ENCODE peak calls at places on chromosomes 16 and 17, in nine cellular contexts. A, C, V, Z, G, E, M, K and I are unnamed samples.

GRCh38 chr16:85428899-85429775 is 184.0 kb upstream of the GSE1 start:
- DNase-seq in A (no peak), Z (no peak), M (peak; percentile 8), V (peak; percentile 10), K (no peak), E (no peak), C (peak; percentile 33), G (peak; percentile 0), I (no peak)

GRCh38 chr17:77393867-77394539 is 253.2 kb downstream of the SEC14L1 start:
- DNase-seq in M (no peak), A (no peak), G (peak; percentile 60), Z (no peak), C (no peak), K (no peak), E (no peak), V (no peak), I (no peak)

GRCh38 chr16:6356881-6357280 is 975.8 kb upstream of the RBFOX1 start:
- DNase-seq in V (no peak), C (no peak), A (no peak), K (no peak), Z (no peak), G (no peak), M (no peak), E (no peak), I (no peak)

GRCh38 chr17:36869856-36870617 is 67.2 kb upstream of the LHX1 start:
- DNase-seq in G (no peak), Z (no peak), A (no peak), E (peak; percentile 22), V (no peak), C (no peak), K (no peak), M (no peak), I (no peak)

GRCh38 chr17:61326330-61326729 is 73.3 kb upstream of the TBX2 start:
- DNase-seq in K (no peak), M (no peak), A (no peak), E (no peak), G (no peak), Z (no peak), V (no peak), C (no peak), I (no peak)

GRCh38 chr17:32127156-32127897 is 15.0 kb upstream of the RHOT1 start:
- DNase-seq in K (peak; percentile 53), A (peak; percentile 76), V (peak; percentile 63), M (peak; percentile 87), E (peak; percentile 92), C (peak; percentile 82), G (peak; percentile 74), Z (peak; percentile 91), I (peak; percentile 84)

GRCh38 chr16:57092786-57093301 is 461 bp downstream of the CPNE2 start:
- DNase-seq in E (peak; percentile 78), M (peak; percentile 29), K (no peak), G (peak; percentile 46), Z (peak; percentile 57), A (peak; percentile 40), C (peak; percentile 67), V (peak; percentile 44), I (peak; percentile 34)

GRCh38 chr16:55499951-55500350 is 8.9 kb upstream of the LPCAT2 start:
- DNase-seq in A (peak; percentile 13), K (no peak), G (no peak), E (no peak), Z (no peak), C (no peak), M (no peak), V (no peak), I (no peak)

GRCh38 chr17:72336026-72336803 is 215.4 kb downstream of the SOX9 start:
- DNase-seq in G (peak; percentile 7), Z (no peak), K (no peak), A (no peak), V (no peak), M (no peak), E (no peak), C (no peak), I (no peak)

GRCh38 chr17:73098919-73099318 is 6.4 kb upstream of the SLC39A11 start:
- DNase-seq in V (no peak), A (no peak), M (no peak), C (no peak), G (no peak), Z (no peak), K (no peak), E (no peak), I (no peak)

GRCh38 chr17:39629894-39630293 is 3.1 kb downstream of the PPP1R1B start:
- DNase-seq in M (no peak), V (no peak), K (no peak), E (no peak), Z (no peak), G (no peak), C (no peak), A (no peak), I (no peak)

GRCh38 chr17:63995626-63996025 is 2.5 kb upstream of the PRR29 start:
- DNase-seq in K (no peak), G (no peak), E (no peak), C (no peak), V (no peak), M (no peak), Z (no peak), A (no peak), I (no peak)

GRCh38 chr17:75899353-75899752 is 2.6 kb upstream of the TRIM65 start:
- DNase-seq in M (no peak), A (no peak), C (no peak), E (peak; percentile 44), Z (no peak), G (no peak), V (no peak), K (no peak), I (no peak)

GRCh38 chr16:57537596-57538234 is 1.3 kb upstream of the CCDC102A start:
- DNase-seq in K (no peak), M (no peak), A (peak; percentile 7), G (no peak), C (peak; percentile 8), Z (no peak), V (peak; percentile 8), E (no peak), I (no peak)

GRCh38 chr16:53061701-53062159 is 6.9 kb downstream of the CHD9 start:
- DNase-seq in A (no peak), E (peak; percentile 72), V (no peak), G (no peak), Z (peak; percentile 67), C (no peak), K (no peak), M (no peak), I (no peak)

GRCh38 chr17:57603978-57604377 is 141.1 kb downstream of the CCDC182 start:
- DNase-seq in A (no peak), E (no peak), K (no peak), V (no peak), M (peak; percentile 42), C (no peak), Z (no peak), G (peak; percentile 38), I (peak; percentile 31)

DNA sequence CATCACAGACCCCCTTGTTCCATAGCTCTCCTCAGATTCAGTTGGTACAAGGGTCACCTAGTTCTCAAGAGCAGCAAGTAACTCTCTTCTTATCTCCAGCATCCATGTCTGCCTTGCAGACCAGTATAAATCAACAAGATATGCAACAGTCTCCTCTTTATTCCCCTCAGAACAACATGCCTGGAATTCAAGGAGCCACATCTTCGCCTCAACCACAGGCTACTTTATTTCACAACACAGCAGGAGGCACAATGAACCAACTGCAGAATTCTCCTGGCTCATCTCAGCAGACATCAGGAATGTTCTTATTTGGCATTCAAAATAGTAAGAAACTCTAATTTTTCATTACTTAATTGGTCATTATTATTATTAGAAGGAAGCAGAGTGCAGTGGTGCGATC is 32.4 kb downstream of the NQO1 start:
- DNase-seq in Z (no peak), A (no peak), E (no peak), G (no peak), V (no peak), C (no peak), M (no peak), K (no peak), I (no peak)
- H3K36me3 ChIP-seq in Z (peaks cover 96% of the 10 kb centered on the region), A (no peaks in the 10 kb centered on the region), E (no peaks in the 10 kb centered on the region), G (peaks cover 37% of the 10 kb centered on the region), V (peaks cover 32% of the 10 kb centered on the region), C (no peaks in the 10 kb centered on the region), M (no peaks in the 10 kb centered on the region), K (peaks cover 93% of the 10 kb centered on the region), I (peaks cover 19% of the 10 kb centered on the region)

GRCh38 chr17:4998666-4999428 is 1.1 kb downstream of the KIF1C start:
- DNase-seq in V (peak; percentile 29), A (no peak), G (peak; percentile 41), Z (peak; percentile 50), C (peak; percentile 47), K (no peak), M (no peak), E (peak; percentile 75), I (no peak)
- TF ChIP-seq POLR2A in V (no peak), A (no peak), G (no peak), Z (no peak), C (no peak), K (no peak), M (no peak), E (no peak), I (no peak)

GRCh38 chr17:22506861-22507260 is 814.5 kb downstream of the KCNJ18 start:
- DNase-seq in C (no peak), V (no peak), E (no peak), M (no peak), G (no peak), Z (no peak), K (no peak), A (no peak), I (no peak)

GRCh38 chr17:22503322-22503899 is 811.1 kb downstream of the KCNJ18 start:
- DNase-seq in Z (no peak), A (no peak), K (no peak), E (no peak), V (no peak), G (no peak), C (no peak), M (no peak), I (no peak)

GRCh38 chr17:22506231-22506630 is 813.9 kb downstream of the KCNJ18 start:
- DNase-seq in A (no peak), K (no peak), C (no peak), M (no peak), V (no peak), G (no peak), Z (no peak), E (no peak), I (no peak)

GRCh38 chr17:22507823-22508222 is 815.5 kb downstream of the KCNJ18 start:
- DNase-seq in E (no peak), M (peak; percentile 78), G (no peak), C (no peak), V (no peak), Z (no peak), A (no peak), K (no peak), I (no peak)

DNA sequence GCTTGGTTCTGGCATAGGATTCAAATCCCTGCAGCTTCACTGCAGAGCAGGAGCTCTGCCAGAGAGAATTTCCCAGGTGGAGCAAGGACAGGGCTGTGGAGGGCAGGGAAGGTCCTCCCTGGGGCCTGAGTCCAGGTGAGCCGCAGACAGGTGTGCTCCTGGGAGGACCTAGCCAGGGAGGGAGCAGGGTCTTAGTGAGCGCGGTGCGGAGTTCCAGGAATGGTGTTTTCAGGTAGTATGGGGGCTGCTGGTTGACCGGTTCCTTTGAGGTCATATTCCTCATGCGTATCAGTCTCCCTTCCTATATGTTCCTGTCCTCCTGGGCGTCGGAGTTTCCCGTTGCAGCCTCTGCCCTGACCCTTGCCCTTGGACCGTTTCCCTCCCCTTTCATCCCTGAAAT is 813.3 kb downstream of the KCNJ18 start:
- DNase-seq in C (no peak), E (no peak), M (no peak), Z (no peak), V (no peak), A (no peak), G (no peak), K (no peak), I (no peak)
- H3K36me3 ChIP-seq in C (no peaks in the 10 kb centered on the region), E (no peaks in the 10 kb centered on the region), M (no peaks in the 10 kb centered on the region), Z (no peaks in the 10 kb centered on the region), V (no peaks in the 10 kb centered on the region), A (no peaks in the 10 kb centered on the region), G (no peaks in the 10 kb centered on the region), K (no peaks in the 10 kb centered on the region), I (no peaks in the 10 kb centered on the region)

GRCh38 chr17:81329279-81329926 is 34.3 kb upstream of the SLC38A10 start:
- DNase-seq in E (peak; percentile 94), C (peak; percentile 90), G (peak; percentile 92), M (peak; percentile 54), K (peak; percentile 46), A (peak; percentile 89), Z (peak; percentile 89), V (peak; percentile 60), I (peak; percentile 94)
- TF ChIP-seq POLR2A in E (peak; percentile 82), C (no peak), G (no peak), M (no peak), K (peak; percentile 9), A (peak; percentile 24), Z (no peak), V (peak; percentile 16), I (no peak)